ENCODE peak calls at places on chromosomes 3 and 15, in six cellular contexts. S is K562, C is HepG2, W is GM12878, X is GM12892, H is H1. B is an unnamed sample.

GRCh38 chr3:196454935-196455334 is 22.7 kb upstream of the UBXN7 start:
- DNase-seq in S (no peak), W (no peak), H (no peak), X (no peak), C (no peak), B (no peak)

GRCh38 chr3:102905826-102906225 is 471.0 kb downstream of the ZPLD1 start:
- DNase-seq in S (no peak), H (no peak), X (no peak), W (no peak), C (no peak), B (no peak)

GRCh38 chr3:50015918-50016317 is 72.8 kb upstream of the RBM5 start:
- DNase-seq in X (no peak), S (no peak), C (no peak), H (no peak), W (no peak), B (no peak)

GRCh38 chr3:55369491-55369890 is 117.6 kb downstream of the WNT5A start:
- DNase-seq in X (no peak), H (no peak), W (no peak), S (no peak), C (no peak), B (no peak)

GRCh38 chr15:78950343-78950742 is 5.5 kb upstream of the CTSH start:
- DNase-seq in W (no peak), H (no peak), C (peak), S (no peak), X (no peak), B (no peak)

GRCh38 chr3:129004639-129005295 is 3.7 kb downstream of the EFCC1 start:
- DNase-seq in X (no peak), H (no peak), C (no peak), S (no peak), W (no peak), B (no peak)

GRCh38 chr3:160973067-160973466 is 132.1 kb downstream of the B3GALNT1 start:
- DNase-seq in X (no peak), S (no peak), C (no peak), H (no peak), W (no peak), B (no peak)

GRCh38 chr3:151318313-151318712 is 1.7 kb upstream of the GPR87 start:
- DNase-seq in C (no peak), H (no peak), X (no peak), W (no peak), S (no peak), B (no peak)

GRCh38 chr3:191070762-191071365 is 128.2 kb upstream of the OSTN start:
- DNase-seq in X (no peak), W (no peak), H (no peak), C (no peak), S (no peak), B (no peak)

DNA sequence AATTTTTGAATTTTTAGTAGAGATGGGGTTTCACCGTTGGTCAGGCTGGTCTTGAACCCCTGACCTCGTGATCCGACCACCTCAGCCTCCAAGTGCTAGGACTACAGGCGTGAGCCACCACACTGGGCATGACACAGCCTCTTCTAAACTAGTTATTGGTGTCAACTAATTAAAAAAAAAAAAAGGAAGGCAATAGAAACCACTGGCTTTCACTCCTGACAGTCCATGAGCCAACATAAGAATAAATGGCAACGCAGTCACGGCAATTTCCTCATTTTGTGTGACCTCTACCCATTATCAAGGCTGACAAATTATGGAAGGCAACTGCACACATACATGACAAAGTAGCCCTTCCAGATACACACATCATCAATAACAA is 6.0 kb downstream of the ARHGEF3 start:
- DNase-seq in W (no peak), S (no peak), X (no peak), H (no peak), C (no peak), B (no peak)
- TF ChIP-seq POLR2AphosphoS5 in W (no peak), S (no peak), X (no peak), H (no peak), C (no peak), B (no peak)

GRCh38 chr3:156630081-156630772 is 44.2 kb upstream of the TIPARP start:
- DNase-seq in H (no peak), W (no peak), C (no peak), X (no peak), S (no peak), B (no peak)
- TF ChIP-seq TAF1 in H (no peak), W (no peak), C (no peak), X (no peak), S (no peak), B (no peak)

GRCh38 chr15:99733268-99734039 is at the start of gene LYSMD4:
- DNase-seq in C (peak), H (peak), X (peak), W (peak), S (peak), B (peak)
- TF ChIP-seq POLR2A in C (peak), H (no peak), X (peak), W (peak), S (peak), B (no peak)

GRCh38 chr3:11529281-11529680 is 114.4 kb downstream of the VGLL4 start:
- DNase-seq in C (no peak), W (no peak), X (no peak), H (no peak), S (no peak), B (no peak)

GRCh38 chr3:11532865-11533490 is 110.7 kb downstream of the VGLL4 start:
- DNase-seq in H (no peak), W (no peak), S (no peak), C (no peak), X (no peak), B (no peak)

GRCh38 chr3:11534783-11535081 is 109.0 kb downstream of the VGLL4 start:
- DNase-seq in H (no peak), X (no peak), S (no peak), C (no peak), W (no peak), B (no peak)

GRCh38 chr3:11534011-11534782 is 109.5 kb downstream of the VGLL4 start:
- DNase-seq in H (no peak), S (no peak), X (no peak), W (no peak), C (no peak), B (no peak)

GRCh38 chr3:11530153-11530721 is 113.5 kb downstream of the VGLL4 start:
- DNase-seq in S (no peak), W (no peak), H (no peak), X (no peak), C (peak), B (no peak)
- TF ChIP-seq POLR2AphosphoS5 in S (no peak), W (no peak), H (no peak), X (no peak), C (no peak), B (no peak)

DNA sequence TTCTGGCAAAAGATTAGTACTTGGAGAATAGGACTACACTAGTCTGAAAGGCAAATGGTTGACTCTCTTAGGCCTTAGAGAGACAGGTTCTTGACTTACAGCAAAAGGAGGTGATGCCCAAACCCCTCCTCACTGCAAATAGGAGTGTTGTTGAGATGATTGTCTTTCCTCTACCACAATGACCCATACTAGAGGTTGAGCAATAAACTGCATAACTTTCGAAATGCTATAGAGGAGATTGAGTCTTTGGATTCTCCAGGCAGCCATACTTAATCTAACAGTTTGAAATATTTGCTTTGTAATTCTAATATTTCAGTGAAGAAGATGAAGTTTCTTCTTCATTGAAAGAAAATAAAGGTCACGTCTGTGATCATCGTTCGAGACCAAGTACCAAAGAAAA is 498.5 kb upstream of the GBE1 start:
- DNase-seq in W (no peak), H (no peak), C (no peak), S (no peak), X (no peak), B (no peak)
- TF ChIP-seq TAF1 in W (no peak), H (no peak), C (no peak), S (no peak), X (no peak), B (no peak)

GRCh38 chr3:39905788-39906187 is 96.4 kb downstream of the MYRIP start:
- DNase-seq in X (no peak), S (no peak), C (peak), W (no peak), H (no peak), B (no peak)

GRCh38 chr3:39910135-39910534 is 100.7 kb downstream of the MYRIP start:
- DNase-seq in X (no peak), S (no peak), C (no peak), H (no peak), W (no peak), B (no peak)

GRCh38 chr3:39911465-39912309 is 102.3 kb downstream of the MYRIP start:
- DNase-seq in S (no peak), C (peak), H (no peak), X (no peak), W (no peak), B (no peak)

GRCh38 chr3:39910828-39911464 is 101.5 kb downstream of the MYRIP start:
- DNase-seq in W (no peak), S (no peak), H (no peak), C (peak), X (no peak), B (no peak)

DNA sequence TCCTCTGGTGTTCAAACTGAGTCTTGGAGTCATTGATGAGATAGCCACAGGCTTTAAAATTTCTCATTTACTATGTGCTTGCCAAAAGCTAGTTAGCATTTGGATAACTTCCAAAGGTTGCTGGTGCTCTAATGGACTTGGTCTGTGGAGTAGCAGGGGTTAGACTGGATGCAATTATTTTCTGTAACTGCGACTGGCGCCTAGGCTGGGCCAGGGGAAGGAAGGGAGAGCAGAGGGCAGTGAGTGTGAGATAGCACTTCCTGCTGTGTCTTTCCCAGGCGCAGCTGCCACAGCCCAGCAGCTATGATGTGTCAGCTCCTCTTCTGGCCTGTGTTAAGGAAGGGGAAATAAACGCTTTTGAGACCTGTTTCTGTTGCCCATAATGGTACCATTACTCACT is 98.6 kb downstream of the MYRIP start:
- DNase-seq in W (no peak), H (no peak), C (no peak), X (no peak), S (no peak), B (no peak)
- TF ChIP-seq POLR2A in W (no peak), H (no peak), C (no peak), X (no peak), S (no peak), B (no peak)

DNA sequence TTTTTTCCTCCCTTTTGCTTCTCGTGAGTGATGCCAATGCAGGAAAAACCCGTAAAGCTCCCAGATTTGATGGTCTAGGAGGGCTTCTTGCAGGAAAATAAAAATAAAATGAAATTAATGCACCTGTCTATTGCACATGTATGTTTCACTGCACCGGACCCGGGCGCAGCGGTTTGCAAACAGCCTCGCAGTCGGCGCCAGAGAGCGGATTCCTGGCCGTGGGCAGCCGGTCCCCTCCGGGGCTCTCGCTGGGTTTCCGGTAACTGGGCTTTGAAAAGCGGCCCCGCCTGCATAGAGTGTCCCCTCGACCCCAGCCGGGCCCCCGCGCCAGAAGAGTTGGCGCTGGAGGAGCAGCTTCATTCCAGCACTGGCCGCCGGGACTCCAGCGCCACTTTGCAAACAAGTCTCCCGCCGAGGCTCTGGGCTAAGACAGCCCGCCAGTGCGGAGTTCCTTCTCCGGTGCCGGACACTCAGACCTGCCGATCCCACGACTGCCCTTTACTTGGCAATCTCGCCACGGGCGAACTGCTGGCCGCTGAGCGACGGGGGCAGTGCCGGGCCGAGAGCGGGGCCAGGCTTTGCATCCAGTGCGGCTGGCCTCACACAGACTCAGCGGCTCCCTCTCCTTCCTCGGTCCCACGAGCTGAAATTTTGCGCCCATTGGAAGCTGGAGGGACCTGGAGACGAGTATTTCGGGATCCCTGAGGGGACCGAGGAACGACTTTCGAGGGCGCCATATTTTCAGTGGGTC is 225.9 kb upstream of the C2CD4B start:
- DNase-seq in C (peak), X (peak), W (no peak), S (peak), H (no peak), B (peak)
- TF ChIP-seq POLR2AphosphoS5 in C (no peak), X (no peak), W (no peak), S (no peak), H (no peak), B (no peak)

GRCh38 chr3:123642182-123642956 is 57.5 kb upstream of the HACD2 start:
- DNase-seq in S (peak), X (peak), H (peak), C (peak), W (peak), B (peak)
- TF ChIP-seq TAF1 in S (no peak), X (no peak), H (no peak), C (no peak), W (no peak), B (no peak)

DNA sequence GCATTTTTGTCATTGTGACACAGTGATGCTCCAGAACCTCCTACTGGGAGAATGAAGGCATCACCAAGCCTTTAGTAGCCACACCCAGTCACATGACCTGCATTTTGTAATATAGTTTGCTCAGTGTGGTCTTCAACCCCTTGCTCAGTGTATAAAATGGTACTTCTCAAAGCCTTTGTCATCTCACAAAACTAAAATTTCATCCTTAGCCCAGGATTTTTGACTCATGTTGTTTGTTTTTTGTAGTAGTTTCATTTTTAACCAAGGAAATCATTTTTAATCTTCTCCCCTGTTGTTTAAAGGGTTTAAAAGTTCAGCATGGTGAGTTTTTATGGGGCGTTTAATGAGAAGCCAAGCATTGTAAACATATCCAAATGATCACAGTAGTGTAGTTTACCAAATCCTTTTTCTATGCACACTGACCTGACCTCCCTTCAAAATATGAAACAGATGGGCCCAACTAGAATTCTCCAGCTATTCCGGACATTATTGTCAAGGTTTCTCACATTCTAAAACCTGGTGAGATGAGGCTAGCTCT is 123.5 kb upstream of the IL12A start:
- DNase-seq in H (no peak), S (no peak), W (no peak), C (no peak), X (no peak), B (no peak)
- TF ChIP-seq POLR2A in H (no peak), S (no peak), W (no peak), C (no peak), X (no peak), B (no peak)

GRCh38 chr3:44885618-44886017 is 11.2 kb downstream of the TGM4 start:
- DNase-seq in S (no peak), H (no peak), X (no peak), C (peak), W (no peak), B (no peak)
- TF ChIP-seq POLR2AphosphoS5 in S (no peak), H (no peak), X (no peak), C (no peak), W (no peak), B (no peak)